ENCODE peak calls at places on chromosomes 13 and 19, in seven cellular contexts. One of them, this sample, is unnamed.
A peak's percentile ranks its signal among the peaks of the same experiment; 100 is the strongest.

GRCh38 chr13:98098511-98098910 is 44.4 kb upstream of the FARP1 start:
- DNase-seq in left ventricle myocardium inferior: no peak
- DNase-seq in uterus: no peak
- DNase-seq in ascending aorta: no peak
- DNase-seq in IMR-90: peak; percentile 78
- DNase-seq in pancreas: no peak
- DNase-seq in colonic mucosa: no peak
- DNase-seq in this sample: no peak

GRCh38 chr13:93687261-93687660 is 460.7 kb downstream of the GPC6 start:
- DNase-seq in left ventricle myocardium inferior: no peak
- DNase-seq in uterus: no peak
- DNase-seq in ascending aorta: no peak
- DNase-seq in IMR-90: peak; percentile 75
- DNase-seq in pancreas: no peak
- DNase-seq in colonic mucosa: no peak
- DNase-seq in this sample: no peak

GRCh38 chr19:45508931-45509691 is 1.8 kb downstream of the VASP start:
- DNase-seq in left ventricle myocardium inferior: peak; percentile 83
- DNase-seq in uterus: peak; percentile 82
- DNase-seq in ascending aorta: peak; percentile 93
- DNase-seq in IMR-90: peak; percentile 66
- DNase-seq in pancreas: peak; percentile 56
- DNase-seq in colonic mucosa: peak; percentile 83
- DNase-seq in this sample: peak; percentile 82

GRCh38 chr19:53865918-53866696 is 1.6 kb upstream of the MYADM start:
- DNase-seq in left ventricle myocardium inferior: peak; percentile 88
- DNase-seq in uterus: peak; percentile 82
- DNase-seq in ascending aorta: peak; percentile 89
- DNase-seq in IMR-90: peak; percentile 39
- DNase-seq in pancreas: peak; percentile 41
- DNase-seq in colonic mucosa: peak; percentile 82
- DNase-seq in this sample: peak; percentile 80

GRCh38 chr19:15419413-15420025 is 731 bp upstream of the AKAP8L start:
- DNase-seq in left ventricle myocardium inferior: no peak
- DNase-seq in uterus: no peak
- DNase-seq in ascending aorta: no peak
- DNase-seq in IMR-90: no peak
- DNase-seq in pancreas: no peak
- DNase-seq in colonic mucosa: no peak
- DNase-seq in this sample: no peak

GRCh38 chr13:109400625-109401257 is 385.6 kb downstream of the IRS2 start:
- DNase-seq in left ventricle myocardium inferior: no peak
- DNase-seq in uterus: no peak
- DNase-seq in ascending aorta: no peak
- DNase-seq in IMR-90: no peak
- DNase-seq in pancreas: no peak
- DNase-seq in colonic mucosa: no peak
- DNase-seq in this sample: no peak

GRCh38 chr13:80050252-80050651 is 290.7 kb downstream of the SPRY2 start:
- DNase-seq in left ventricle myocardium inferior: no peak
- DNase-seq in uterus: no peak
- DNase-seq in ascending aorta: no peak
- DNase-seq in IMR-90: peak; percentile 16
- DNase-seq in pancreas: no peak
- DNase-seq in colonic mucosa: no peak
- DNase-seq in this sample: no peak

GRCh38 chr13:80928241-80928640 is 587.3 kb upstream of the SPRY2 start:
- DNase-seq in left ventricle myocardium inferior: no peak
- DNase-seq in uterus: no peak
- DNase-seq in ascending aorta: no peak
- DNase-seq in IMR-90: no peak
- DNase-seq in pancreas: no peak
- DNase-seq in colonic mucosa: no peak
- DNase-seq in this sample: no peak

GRCh38 chr13:22455036-22455435 is 725.7 kb upstream of the SGCG start:
- DNase-seq in left ventricle myocardium inferior: no peak
- DNase-seq in uterus: no peak
- DNase-seq in ascending aorta: no peak
- DNase-seq in IMR-90: no peak
- DNase-seq in pancreas: no peak
- DNase-seq in colonic mucosa: no peak
- DNase-seq in this sample: no peak

GRCh38 chr19:41306394-41306793 is 3.6 kb upstream of the CCDC97 start:
- DNase-seq in left ventricle myocardium inferior: no peak
- DNase-seq in uterus: no peak
- DNase-seq in ascending aorta: no peak
- DNase-seq in IMR-90: no peak
- DNase-seq in pancreas: no peak
- DNase-seq in colonic mucosa: no peak
- DNase-seq in this sample: no peak

GRCh38 chr19:10871711-10872550 is 578 bp downstream of the CARM1 start:
- DNase-seq in left ventricle myocardium inferior: peak; percentile 52
- DNase-seq in uterus: peak; percentile 66
- DNase-seq in ascending aorta: peak; percentile 74
- DNase-seq in IMR-90: no peak
- DNase-seq in pancreas: peak; percentile 58
- DNase-seq in colonic mucosa: peak; percentile 60
- DNase-seq in this sample: peak; percentile 61

GRCh38 chr13:73602295-73602694 is 531.9 kb downstream of the KLF12 start:
- DNase-seq in left ventricle myocardium inferior: no peak
- DNase-seq in uterus: no peak
- DNase-seq in ascending aorta: no peak
- DNase-seq in IMR-90: peak; percentile 28
- DNase-seq in pancreas: no peak
- DNase-seq in colonic mucosa: no peak
- DNase-seq in this sample: no peak

DNA sequence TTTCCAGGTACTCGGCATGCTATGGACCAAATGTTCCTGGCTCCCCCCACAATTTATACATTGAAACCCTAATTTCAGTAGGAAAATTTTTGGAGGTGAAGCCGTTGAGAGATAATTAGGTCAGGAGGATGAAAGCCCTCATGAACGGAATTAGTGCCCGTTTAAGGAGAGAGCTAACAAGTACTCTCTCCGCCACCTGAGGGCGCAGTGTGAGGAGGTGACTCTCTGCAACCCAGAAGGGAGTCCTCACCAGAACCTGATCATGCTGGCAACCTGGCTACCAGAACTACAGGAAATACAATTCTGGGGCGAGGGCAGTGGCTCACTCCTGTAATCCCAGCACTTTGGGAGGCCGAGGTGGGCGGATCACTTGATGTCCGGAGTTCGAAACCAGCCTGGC is 397.8 kb downstream of the SLITRK5 start:
- DNase-seq in left ventricle myocardium inferior: no peak
- DNase-seq in uterus: no peak
- DNase-seq in ascending aorta: no peak
- DNase-seq in IMR-90: no peak
- DNase-seq in pancreas: no peak
- DNase-seq in colonic mucosa: no peak
- DNase-seq in this sample: no peak
- TF ChIP-seq CTCF in left ventricle myocardium inferior: no peak
- TF ChIP-seq CTCF in uterus: no peak
- TF ChIP-seq CTCF in ascending aorta: no peak
- TF ChIP-seq CTCF in IMR-90: no peak
- TF ChIP-seq CTCF in pancreas: no peak
- TF ChIP-seq CTCF in colonic mucosa: no peak
- TF ChIP-seq CTCF in this sample: no peak

DNA sequence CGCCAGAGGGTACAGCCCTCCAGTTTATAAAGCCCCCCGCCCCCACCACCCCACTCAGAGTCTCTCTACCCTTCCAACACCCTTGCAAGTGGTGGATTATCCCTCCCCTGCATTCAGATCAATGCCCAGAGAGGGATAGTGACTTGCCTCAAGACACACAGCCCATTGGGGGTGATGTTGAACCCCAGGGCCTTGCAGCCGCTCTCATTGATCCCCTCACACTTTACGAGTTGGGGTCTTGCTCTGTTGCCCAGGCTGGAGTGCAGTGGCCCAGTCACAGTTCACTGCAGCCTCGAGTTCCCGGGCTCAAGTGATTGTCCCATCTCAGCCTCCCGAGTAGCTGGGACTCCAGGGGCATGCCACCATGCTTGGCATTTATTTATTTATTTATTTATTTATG is 11.2 kb downstream of the TLE2 start:
- DNase-seq in left ventricle myocardium inferior: no peak
- DNase-seq in uterus: no peak
- DNase-seq in ascending aorta: no peak
- DNase-seq in IMR-90: no peak
- DNase-seq in pancreas: no peak
- DNase-seq in colonic mucosa: no peak
- DNase-seq in this sample: no peak
- H3K4me3 ChIP-seq in left ventricle myocardium inferior: no peak overlapping the region
- H3K4me3 ChIP-seq in uterus: no peak overlapping the region
- H3K4me3 ChIP-seq in ascending aorta: no peak overlapping the region
- H3K4me3 ChIP-seq in IMR-90: no peak overlapping the region
- H3K4me3 ChIP-seq in pancreas: no peak overlapping the region
- H3K4me3 ChIP-seq in colonic mucosa: no peak overlapping the region
- H3K4me3 ChIP-seq in this sample: no peak overlapping the region

DNA sequence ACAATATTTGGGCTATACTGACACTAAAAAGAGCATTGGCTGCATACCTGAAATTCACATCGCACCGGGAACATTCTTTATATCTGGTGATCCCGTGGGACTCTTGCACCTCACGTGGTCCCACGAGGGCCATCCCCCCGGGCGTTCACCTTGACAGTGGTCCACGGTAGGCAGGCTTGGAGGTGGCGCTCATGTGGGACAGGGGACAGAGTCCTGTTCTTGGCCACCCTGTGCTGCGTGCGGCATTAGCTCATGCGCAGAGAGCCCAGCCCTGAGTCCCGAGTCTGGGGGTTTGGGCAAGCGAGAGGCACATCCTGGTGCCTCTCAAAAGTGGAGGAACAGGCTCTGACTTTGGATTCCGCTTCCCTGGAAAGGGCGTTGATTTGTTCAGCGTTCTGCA is 7.5 kb downstream of the GAMT start:
- DNase-seq in left ventricle myocardium inferior: no peak
- DNase-seq in uterus: no peak
- DNase-seq in ascending aorta: no peak
- DNase-seq in IMR-90: no peak
- DNase-seq in pancreas: no peak
- DNase-seq in colonic mucosa: no peak
- DNase-seq in this sample: no peak
- H3K36me3 ChIP-seq in left ventricle myocardium inferior: peaks cover 61% of the 10 kb centered on the region
- H3K36me3 ChIP-seq in uterus: no peaks in the 10 kb centered on the region
- H3K36me3 ChIP-seq in ascending aorta: peaks cover 47% of the 10 kb centered on the region
- H3K36me3 ChIP-seq in IMR-90: peaks cover 24% of the 10 kb centered on the region
- H3K36me3 ChIP-seq in pancreas: peaks cover 25% of the 10 kb centered on the region
- H3K36me3 ChIP-seq in colonic mucosa: peaks cover 8% of the 10 kb centered on the region
- H3K36me3 ChIP-seq in this sample: peaks cover 9% of the 10 kb centered on the region

GRCh38 chr13:95298971-95299627 is 2.2 kb downstream of the ABCC4 start:
- DNase-seq in left ventricle myocardium inferior: no peak
- DNase-seq in uterus: no peak
- DNase-seq in ascending aorta: no peak
- DNase-seq in IMR-90: peak; percentile 94
- DNase-seq in pancreas: no peak
- DNase-seq in colonic mucosa: no peak
- DNase-seq in this sample: no peak

GRCh38 chr13:95304446-95304845 is 3.2 kb upstream of the ABCC4 start:
- DNase-seq in left ventricle myocardium inferior: no peak
- DNase-seq in uterus: no peak
- DNase-seq in ascending aorta: no peak
- DNase-seq in IMR-90: no peak
- DNase-seq in pancreas: no peak
- DNase-seq in colonic mucosa: no peak
- DNase-seq in this sample: no peak

GRCh38 chr13:95301135-95301946 is at the start of gene ABCC4:
- DNase-seq in left ventricle myocardium inferior: peak; percentile 70
- DNase-seq in uterus: peak; percentile 70
- DNase-seq in ascending aorta: peak; percentile 71
- DNase-seq in IMR-90: peak; percentile 72
- DNase-seq in pancreas: peak; percentile 59
- DNase-seq in colonic mucosa: peak; percentile 73
- DNase-seq in this sample: peak; percentile 89

GRCh38 chr13:95300625-95301134 is 571 bp downstream of the ABCC4 start:
- DNase-seq in left ventricle myocardium inferior: peak; percentile 64
- DNase-seq in uterus: peak; percentile 52
- DNase-seq in ascending aorta: no peak
- DNase-seq in IMR-90: peak; percentile 67
- DNase-seq in pancreas: peak; percentile 18
- DNase-seq in colonic mucosa: peak; percentile 61
- DNase-seq in this sample: peak; percentile 74

GRCh38 chr13:95301947-95302386 is 716 bp upstream of the ABCC4 start:
- DNase-seq in left ventricle myocardium inferior: no peak
- DNase-seq in uterus: no peak
- DNase-seq in ascending aorta: peak; percentile 64
- DNase-seq in IMR-90: no peak
- DNase-seq in pancreas: no peak
- DNase-seq in colonic mucosa: no peak
- DNase-seq in this sample: no peak
- TF ChIP-seq CTCF in left ventricle myocardium inferior: no peak
- TF ChIP-seq CTCF in uterus: no peak
- TF ChIP-seq CTCF in ascending aorta: no peak
- TF ChIP-seq CTCF in IMR-90: no peak
- TF ChIP-seq CTCF in pancreas: no peak
- TF ChIP-seq CTCF in colonic mucosa: no peak
- TF ChIP-seq CTCF in this sample: no peak